ENCODE peak calls at places on chromosome 16, in six cellular contexts. I, E, T, D, K and N are unnamed samples.

GRCh38 chr16:69105501-69106361 is at the start of gene HAS3:
- DNase-seq in D (peak), K (peak), T (no peak), I (peak), E (peak), N (peak)

GRCh38 chr16:3401719-3402397 is 843 bp downstream of the ZNF174 start:
- DNase-seq in I (peak), D (peak), T (no peak), E (peak), K (peak), N (no peak)

GRCh38 chr16:12137344-12138094 is 161.0 kb downstream of the SNX29 start:
- DNase-seq in I (no peak), D (no peak), E (no peak), K (no peak), T (no peak), N (no peak)

GRCh38 chr16:12095275-12096161 is 119.0 kb downstream of the SNX29 start:
- DNase-seq in E (peak), I (peak), D (peak), T (no peak), K (peak), N (peak)

GRCh38 chr16:85891776-85892166 is 7.2 kb upstream of the IRF8 start:
- DNase-seq in I (no peak), D (no peak), T (no peak), E (no peak), K (no peak), N (no peak)

GRCh38 chr16:55357241-55357640 is 33.2 kb downstream of the IRX6 start:
- DNase-seq in K (no peak), T (no peak), I (no peak), D (no peak), E (no peak), N (peak)

GRCh38 chr16:74608944-74609343 is 2.0 kb upstream of the GLG1 start:
- DNase-seq in K (no peak), I (no peak), T (no peak), E (no peak), D (no peak), N (peak)

GRCh38 chr16:85969591-85969990 is 70.6 kb downstream of the IRF8 start:
- DNase-seq in D (no peak), K (no peak), E (no peak), I (no peak), T (no peak), N (no peak)

GRCh38 chr16:74626741-74627416 is 20.0 kb upstream of the GLG1 start:
- DNase-seq in E (no peak), D (no peak), T (no peak), K (no peak), I (no peak), N (no peak)

GRCh38 chr16:85695196-85696128 is 6.7 kb upstream of the GINS2 start:
- DNase-seq in D (no peak), I (no peak), K (no peak), T (no peak), E (no peak), N (no peak)

GRCh38 chr16:58640949-58641348 is 11.3 kb upstream of the CNOT1 start:
- DNase-seq in I (no peak), D (no peak), E (no peak), K (no peak), T (no peak), N (no peak)

GRCh38 chr16:66581246-66581952 is 2.1 kb downstream of the CMTM2 start:
- DNase-seq in D (no peak), E (no peak), T (no peak), I (no peak), K (no peak), N (no peak)

GRCh38 chr16:14179116-14179515 is 108.0 kb downstream of the MRTFB start:
- DNase-seq in I (no peak), D (no peak), K (no peak), E (no peak), T (no peak), N (no peak)

GRCh38 chr16:85327731-85328664 is 215.7 kb upstream of the CIBAR2 start:
- DNase-seq in D (peak), K (no peak), T (no peak), I (peak), E (no peak), N (no peak)

GRCh38 chr16:58516768-58517107 is 1.4 kb downstream of the SETD6 start:
- DNase-seq in I (no peak), T (no peak), E (no peak), D (no peak), K (no peak), N (no peak)

GRCh38 chr16:27333104-27333503 is 19.3 kb downstream of the IL4R start:
- DNase-seq in D (no peak), K (no peak), T (no peak), I (no peak), E (no peak), N (no peak)

GRCh38 chr16:68991075-68991474 is 114.4 kb upstream of the HAS3 start:
- DNase-seq in E (no peak), K (no peak), I (no peak), T (no peak), D (no peak), N (no peak)

GRCh38 chr16:71645450-71645849 is 19.5 kb downstream of the MARVELD3 start:
- DNase-seq in E (peak), T (no peak), I (peak), K (peak), D (no peak), N (peak)

GRCh38 chr16:12532871-12533610 is 270.6 kb downstream of the CPPED1 start:
- DNase-seq in T (no peak), K (no peak), I (no peak), E (no peak), D (no peak), N (no peak)

GRCh38 chr16:85394511-85395206 is 218.5 kb upstream of the GSE1 start:
- DNase-seq in T (no peak), I (no peak), K (no peak), D (peak), E (no peak), N (no peak)

GRCh38 chr16:53045554-53046250 is 7.0 kb downstream of the CHD9NB start:
- DNase-seq in T (no peak), I (no peak), E (no peak), D (no peak), K (no peak), N (no peak)

GRCh38 chr16:88010343-88010970 is 59.2 kb downstream of the BANP start:
- DNase-seq in I (no peak), K (no peak), D (no peak), E (no peak), T (no peak), N (no peak)

GRCh38 chr16:13928644-13929043 is 8.7 kb downstream of the ERCC4 start:
- DNase-seq in E (no peak), D (no peak), K (no peak), T (no peak), I (no peak), N (no peak)

GRCh38 chr16:87053016-87053982 is 263.9 kb downstream of the C16orf95 start:
- DNase-seq in D (peak), K (no peak), I (peak), E (no peak), T (no peak), N (no peak)

GRCh38 chr16:78461496-78461938 is 362.1 kb downstream of the WWOX start:
- DNase-seq in K (peak), T (no peak), E (no peak), D (no peak), I (no peak), N (no peak)

GRCh38 chr16:48435906-48436305 is 50.7 kb upstream of the SIAH1 start:
- DNase-seq in T (no peak), I (no peak), K (no peak), E (no peak), D (no peak), N (no peak)

GRCh38 chr16:54504372-54504771 is 217.8 kb upstream of the IRX3 start:
- DNase-seq in T (no peak), E (no peak), I (no peak), K (no peak), D (no peak), N (no peak)

GRCh38 chr16:85586360-85587145 is 26.6 kb upstream of the GSE1 start:
- DNase-seq in I (no peak), K (no peak), T (no peak), E (peak), D (no peak), N (no peak)

GRCh38 chr16:66387817-66388332 is 21.4 kb downstream of the CDH5 start:
- DNase-seq in E (no peak), K (peak), I (no peak), D (no peak), T (no peak), N (no peak)

GRCh38 chr16:85381738-85382592 is 231.2 kb upstream of the GSE1 start:
- DNase-seq in I (peak), E (peak), T (no peak), D (no peak), K (no peak), N (no peak)

GRCh38 chr16:8644513-8645140 is 23.1 kb downstream of the METTL22 start:
- DNase-seq in T (no peak), I (no peak), K (no peak), D (no peak), E (no peak), N (peak)

GRCh38 chr16:2828521-2828840 is 1.6 kb upstream of the ZG16B start:
- DNase-seq in I (no peak), T (no peak), K (no peak), D (no peak), E (no peak), N (no peak)

GRCh38 chr16:17938546-17938945 is 398.0 kb downstream of the NPIPA8 start:
- DNase-seq in I (no peak), D (no peak), E (no peak), K (no peak), T (no peak), N (no peak)

GRCh38 chr16:14286381-14287230 is 215.5 kb downstream of the MRTFB start:
- DNase-seq in E (no peak), D (peak), I (no peak), T (no peak), K (no peak), N (no peak)

GRCh38 chr16:17723735-17724134 is 253.0 kb upstream of the XYLT1 start:
- DNase-seq in E (no peak), D (no peak), I (no peak), T (no peak), K (no peak), N (no peak)

GRCh38 chr16:9323170-9323569 is 231.7 kb downstream of the HAPSTR1 start:
- DNase-seq in T (no peak), K (no peak), D (no peak), E (no peak), I (no peak), N (no peak)

GRCh38 chr16:82700541-82701240 is 73.9 kb downstream of the CDH13 start:
- DNase-seq in D (no peak), I (no peak), K (no peak), T (peak), E (no peak), N (no peak)

GRCh38 chr16:67657751-67658518 is 2.1 kb downstream of the ACD start:
- DNase-seq in I (no peak), T (no peak), K (no peak), D (no peak), E (no peak), N (no peak)
- TF ChIP-seq GABPA in I (no peak), T (no peak), K (no peak), D (no peak), E (no peak), N (no peak)

GRCh38 chr16:83952940-83953795 is at the start of gene OSGIN1:
- DNase-seq in K (peak), I (peak), T (peak), E (peak), D (peak), N (peak)
- H3K4me3 ChIP-seq in K (peak), I (peak), T (peak), E (peak), D (peak), N (peak)

GRCh38 chr16:22050963-22051362 is 41.4 kb upstream of the VWA3A start:
- DNase-seq in T (no peak), D (no peak), E (no peak), I (no peak), K (no peak), N (no peak)

GRCh38 chr16:22052985-22053384 is 39.4 kb upstream of the VWA3A start:
- DNase-seq in K (no peak), E (no peak), I (no peak), T (no peak), D (no peak), N (no peak)

GRCh38 chr16:22053921-22054341 is 38.4 kb upstream of the VWA3A start:
- DNase-seq in D (no peak), T (peak), I (no peak), K (no peak), E (no peak), N (no peak)

GRCh38 chr16:22054847-22055590 is 37.3 kb upstream of the VWA3A start:
- DNase-seq in E (no peak), D (no peak), K (no peak), I (no peak), T (no peak), N (no peak)

DNA sequence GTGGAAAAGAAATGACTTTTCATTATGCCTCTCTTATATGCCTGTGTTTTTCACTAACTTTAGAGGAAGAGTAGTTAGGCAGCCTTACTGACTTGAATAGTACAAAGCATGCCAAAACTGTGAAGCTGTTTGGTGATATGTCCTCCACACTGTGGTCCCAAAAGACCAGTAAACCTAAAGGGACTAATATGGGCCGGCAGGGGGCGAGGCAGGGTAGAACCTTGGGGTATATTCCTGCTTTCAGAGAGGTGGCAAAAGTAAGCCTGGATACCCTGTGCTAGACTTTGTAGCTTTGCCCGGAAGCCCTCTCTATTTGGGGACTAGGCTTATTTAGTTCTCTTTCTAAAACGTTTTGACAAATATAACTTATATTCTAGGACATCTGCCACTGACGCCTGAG is 36.5 kb upstream of the VWA3A start:
- DNase-seq in I (peak), D (peak), T (no peak), E (no peak), K (peak), N (no peak)
- TF ChIP-seq GABPA in I (no peak), D (no peak), T (no peak), E (no peak), K (no peak), N (no peak)

DNA sequence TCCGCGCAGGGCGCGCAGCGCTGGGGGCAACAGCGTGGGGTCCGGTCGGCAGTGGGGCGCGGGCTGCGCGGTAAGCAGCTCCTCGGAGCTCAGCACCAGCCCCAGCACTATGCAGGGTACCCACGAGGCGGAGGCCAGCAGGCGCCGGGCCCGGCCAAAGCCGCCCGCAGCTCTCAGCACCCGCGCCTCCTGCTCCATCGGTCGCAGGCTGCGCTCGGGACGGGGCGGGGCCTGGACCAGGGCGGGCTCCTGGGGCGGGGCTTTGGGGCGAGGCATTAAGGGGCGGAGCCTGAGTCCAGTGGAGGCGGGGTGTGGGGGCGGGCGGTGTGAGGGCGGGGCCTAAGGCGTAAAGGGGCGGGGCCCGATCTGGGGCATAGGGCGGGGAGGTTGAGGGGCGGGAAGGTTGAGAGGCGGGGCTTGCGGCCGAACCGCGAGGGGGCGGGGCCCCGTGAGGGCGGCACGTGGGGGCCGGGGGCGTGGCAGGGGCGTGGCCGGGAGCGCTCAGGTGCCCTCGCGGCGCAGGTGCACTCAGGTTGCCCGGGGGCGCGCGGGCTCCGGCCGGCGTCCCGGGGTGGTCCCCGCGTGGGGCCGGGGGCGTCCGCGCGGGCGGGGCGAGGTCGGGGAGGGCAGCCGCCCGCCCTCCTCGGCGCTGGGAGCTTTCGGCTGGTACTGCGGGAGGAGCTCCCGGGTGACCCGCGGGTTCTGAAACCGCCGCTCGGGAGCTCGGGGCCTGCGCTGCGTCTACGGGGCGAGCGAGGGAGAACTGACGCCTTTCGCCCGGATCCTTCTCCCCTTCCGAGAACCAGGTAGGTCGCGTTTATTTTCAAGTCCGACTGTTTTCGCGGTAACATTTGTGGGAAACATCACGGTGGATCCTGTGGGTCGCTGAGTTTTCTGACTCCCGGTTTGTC is 1.4 kb upstream of the SLC22A31 start:
- DNase-seq in D (peak), I (peak), T (no peak), E (peak), K (peak), N (peak)
- H3K4me3 ChIP-seq in D (peak), I (peak), T (no peak), E (peak), K (peak), N (no peak)

GRCh38 chr16:1125471-1125870 is 27.4 kb upstream of the CACNA1H start:
- DNase-seq in E (no peak), I (peak), D (no peak), K (no peak), T (no peak), N (no peak)
- TF ChIP-seq GABPA in E (no peak), I (no peak), D (no peak), K (no peak), T (no peak), N (no peak)

DNA sequence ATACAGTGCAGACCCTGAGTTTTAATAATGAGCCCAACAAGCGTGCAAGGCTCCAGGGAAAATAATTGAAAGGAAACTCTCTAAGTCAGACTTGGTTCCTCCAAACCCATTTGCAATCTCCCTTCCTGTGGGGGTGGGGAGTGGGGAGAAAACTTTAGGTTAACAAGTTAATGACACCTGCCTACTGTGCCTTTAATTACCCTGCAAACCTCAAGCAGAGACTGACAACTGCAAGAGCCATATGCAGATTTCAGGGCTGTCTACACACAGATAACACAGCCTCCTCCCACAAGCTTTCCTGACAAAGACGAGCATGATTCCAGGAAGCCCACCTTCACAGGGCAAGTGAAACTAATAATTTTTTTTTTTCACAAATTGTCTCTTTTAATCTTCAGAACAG is 359.3 kb downstream of the HS3ST4 start:
- DNase-seq in K (no peak), D (no peak), T (no peak), E (no peak), I (no peak), N (no peak)
- H3K4me3 ChIP-seq in K (no peak), D (no peak), T (no peak), E (no peak), I (no peak), N (no peak)

GRCh38 chr16:50228364-50228868 is 37.9 kb upstream of the ADCY7 start:
- DNase-seq in E (no peak), T (no peak), K (no peak), I (peak), D (no peak), N (no peak)
- TF ChIP-seq GABPA in E (no peak), T (no peak), K (no peak), I (no peak), D (no peak), N (no peak)

GRCh38 chr16:19410435-19411153 is 7.1 kb upstream of the TMC5 start:
- DNase-seq in K (no peak), D (peak), E (peak), T (no peak), I (no peak), N (no peak)
- H3K4me3 ChIP-seq in K (no peak), D (peak), E (peak), T (peak), I (no peak), N (no peak)

GRCh38 chr16:65121870-65122723 is at the start of gene CDH11:
- DNase-seq in E (peak), T (no peak), D (peak), K (no peak), I (no peak), N (no peak)
- TF ChIP-seq GABPA in E (no peak), T (no peak), D (no peak), K (no peak), I (no peak), N (no peak)

GRCh38 chr16:30533146-30533522 is 1.5 kb downstream of the ZNF747 start:
- DNase-seq in E (no peak), K (no peak), D (no peak), I (no peak), T (no peak), N (no peak)
- H3K4me3 ChIP-seq in E (no peak), K (peak), D (no peak), I (no peak), T (peak), N (no peak)